ENCODE peak calls at places on chromosomes 7 and 10, in ten cellular contexts. Q is midbrain, Y is SW 1271, O is EL, F is H9, X is cardiac septum, L is Calu3, W is T-helper 1 cell, T is HFFc6, G is HuH-7.5. H is an unnamed sample.
A peak's percentile ranks its signal among the peaks of the same experiment; 100 is the strongest.

GRCh38 chr7:98955992-98956391 is 77.7 kb downstream of the TRRAP start:
- DNase-seq in Q (no peak), Y (no peak), O (no peak), F (no peak), X (no peak), L (no peak), W (no peak), T (no peak), G (no peak), H (no peak)

GRCh38 chr7:50497068-50497642 is 47.0 kb upstream of the FIGNL1 start:
- DNase-seq in Q (no peak), Y (no peak), O (peak; percentile 22), F (no peak), X (no peak), L (no peak), W (no peak), T (peak; percentile 6), G (no peak), H (no peak)

GRCh38 chr7:124552217-124552616 is 213.4 kb downstream of the GPR37 start:
- DNase-seq in Q (no peak), Y (no peak), O (peak; percentile 25), F (no peak), X (no peak), L (no peak), W (no peak), T (no peak), G (no peak), H (no peak)

GRCh38 chr7:63925626-63926460 is 72.8 kb upstream of the ZNF722 start:
- DNase-seq in Q (peak; percentile 95), Y (peak; percentile 84), O (no peak), F (no peak), X (peak; percentile 91), L (peak; percentile 60), W (peak; percentile 76), T (no peak), G (no peak), H (peak; percentile 94)

GRCh38 chr10:110923856-110924493 is 4.6 kb downstream of the SHOC2 start:
- DNase-seq in Q (no peak), Y (no peak), O (no peak), F (no peak), X (no peak), L (no peak), W (no peak), T (no peak), G (no peak), H (no peak)

GRCh38 chr10:18606051-18606730 is 45.2 kb downstream of the NSUN6 start:
- DNase-seq in Q (no peak), Y (no peak), O (peak; percentile 32), F (no peak), X (no peak), L (no peak), W (no peak), T (no peak), G (no peak), H (no peak)

GRCh38 chr7:130912910-130913720 is 179.1 kb upstream of the KLF14 start:
- DNase-seq in Q (peak; percentile 44), Y (peak; percentile 97), O (peak; percentile 99), F (no peak), X (peak; percentile 83), L (peak; percentile 88), W (peak; percentile 79), T (peak; percentile 100), G (no peak), H (no peak)

GRCh38 chr10:5595591-5596590 is 70.5 kb downstream of the ASB13 start:
- DNase-seq in Q (no peak), Y (peak; percentile 10), O (peak; percentile 98), F (no peak), X (no peak), L (peak; percentile 28), W (no peak), T (peak; percentile 96), G (no peak), H (no peak)

GRCh38 chr7:132742152-132742551 is 165.9 kb upstream of the PLXNA4 start:
- DNase-seq in Q (no peak), Y (no peak), O (peak; percentile 83), F (no peak), X (peak; percentile 74), L (peak; percentile 9), W (no peak), T (peak; percentile 86), G (no peak), H (no peak)

GRCh38 chr7:27943261-27943660 is 203.3 kb downstream of the TAX1BP1 start:
- DNase-seq in Q (no peak), Y (no peak), O (no peak), F (no peak), X (no peak), L (no peak), W (no peak), T (no peak), G (no peak), H (no peak)

GRCh38 chr7:102883098-102883860 is 29.5 kb upstream of the LRRC17 start:
- DNase-seq in Q (no peak), Y (no peak), O (peak; percentile 37), F (no peak), X (no peak), L (no peak), W (no peak), T (peak; percentile 28), G (no peak), H (no peak)

GRCh38 chr7:44965441-44965903 is 13.3 kb downstream of the MYO1G start:
- DNase-seq in Q (no peak), Y (no peak), O (no peak), F (peak; percentile 17), X (peak; percentile 44), L (no peak), W (no peak), T (no peak), G (no peak), H (no peak)

GRCh38 chr7:126716321-126716720 is 536.4 kb downstream of the GRM8 start:
- DNase-seq in Q (no peak), Y (no peak), O (peak; percentile 7), F (no peak), X (no peak), L (no peak), W (no peak), T (no peak), G (no peak), H (no peak)

GRCh38 chr10:93475871-93476270 is 6.3 kb downstream of the MYOF start:
- DNase-seq in Q (no peak), Y (no peak), O (peak; percentile 89), F (no peak), X (no peak), L (no peak), W (no peak), T (peak; percentile 87), G (no peak), H (no peak)

GRCh38 chr10:124092270-124093075 is 925 bp downstream of the CHST15 start:
- DNase-seq in Q (peak; percentile 39), Y (peak; percentile 8), O (peak; percentile 33), F (peak; percentile 66), X (peak; percentile 90), L (peak; percentile 42), W (no peak), T (peak; percentile 5), G (peak; percentile 75), H (no peak)

GRCh38 chr10:24468281-24468751 is 255.4 kb downstream of the ARHGAP21 start:
- DNase-seq in Q (no peak), Y (no peak), O (no peak), F (no peak), X (no peak), L (no peak), W (no peak), T (no peak), G (no peak), H (no peak)

GRCh38 chr10:48574817-48575380 is 30.0 kb downstream of the ARHGAP22 start:
- DNase-seq in Q (no peak), Y (no peak), O (no peak), F (no peak), X (no peak), L (no peak), W (no peak), T (no peak), G (no peak), H (no peak)

GRCh38 chr10:125063256-125063945 is 97.0 kb downstream of the CTBP2 start:
- DNase-seq in Q (no peak), Y (no peak), O (no peak), F (no peak), X (no peak), L (no peak), W (no peak), T (no peak), G (no peak), H (no peak)

GRCh38 chr7:47211467-47212121 is 370.3 kb downstream of the TNS3 start:
- DNase-seq in Q (no peak), Y (no peak), O (no peak), F (no peak), X (no peak), L (peak; percentile 59), W (no peak), T (no peak), G (no peak), H (no peak)

GRCh38 chr10:9294865-9295264 is 1240.4 kb downstream of the GATA3 start:
- DNase-seq in Q (no peak), Y (no peak), O (no peak), F (no peak), X (no peak), L (no peak), W (no peak), T (no peak), G (no peak), H (no peak)

GRCh38 chr10:122515022-122515424 is 45.5 kb upstream of the DMBT1 start:
- DNase-seq in Q (peak; percentile 28), Y (no peak), O (no peak), F (no peak), X (no peak), L (no peak), W (no peak), T (no peak), G (no peak), H (no peak)

GRCh38 chr10:77195101-77195500 is 442.5 kb downstream of the KCNMA1 start:
- DNase-seq in Q (no peak), Y (no peak), O (peak; percentile 93), F (no peak), X (no peak), L (no peak), W (no peak), T (peak; percentile 89), G (no peak), H (no peak)

GRCh38 chr10:43214071-43214955 is 52.6 kb downstream of the RASGEF1A start:
- DNase-seq in Q (no peak), Y (no peak), O (peak; percentile 41), F (no peak), X (no peak), L (no peak), W (no peak), T (peak; percentile 33), G (no peak), H (no peak)

GRCh38 chr10:124282326-124282725 is 136.4 kb downstream of the OAT start:
- DNase-seq in Q (no peak), Y (no peak), O (no peak), F (no peak), X (no peak), L (no peak), W (no peak), T (no peak), G (no peak), H (no peak)

GRCh38 chr7:43943702-43944187 is 17.5 kb downstream of the UBE2D4 start:
- DNase-seq in Q (no peak), Y (no peak), O (no peak), F (no peak), X (no peak), L (no peak), W (no peak), T (no peak), G (no peak), H (no peak)

GRCh38 chr10:30392564-30392990 is 41.4 kb upstream of the MAP3K8 start:
- DNase-seq in Q (peak; percentile 42), Y (peak; percentile 29), O (peak; percentile 61), F (peak; percentile 87), X (peak; percentile 93), L (peak; percentile 85), W (peak; percentile 56), T (peak; percentile 21), G (peak; percentile 81), H (peak; percentile 32)

GRCh38 chr10:116112232-116113231 is 160.5 kb downstream of the GFRA1 start:
- DNase-seq in Q (no peak), Y (no peak), O (peak; percentile 47), F (peak; percentile 24), X (no peak), L (no peak), W (no peak), T (no peak), G (no peak), H (no peak)

GRCh38 chr7:53811555-53812079 is 730.6 kb upstream of the VSTM2A start:
- DNase-seq in Q (no peak), Y (no peak), O (no peak), F (no peak), X (no peak), L (no peak), W (no peak), T (no peak), G (peak; percentile 72), H (no peak)

H was measured in substantia nigra.